ENCODE peak calls at places on chromosomes 16 and 17, in seven cellular contexts. E is HuH-7.5, X is memory B cell, P is AG04450, V is A549, T is NCI-H748 treated with DMSO at 0.1 percent for 48 hours, D is hepatocyte. U is an unnamed sample.

GRCh38 chr17:44768505-44769142 is 9.8 kb downstream of the ADAM11 start:
- DNase-seq in X (no peak), P (no peak), T (no peak), E (no peak), D (no peak), V (no peak), U (no peak)

GRCh38 chr17:37476431-37477130 is 13.1 kb upstream of the DUSP14 start:
- DNase-seq in T (no peak), V (no peak), E (no peak), X (no peak), P (no peak), D (peak; percentile 15), U (peak; percentile 71)

GRCh38 chr17:81031571-81032550 is 3.1 kb upstream of the BAIAP2 start:
- DNase-seq in X (no peak), T (no peak), P (no peak), D (no peak), E (no peak), V (no peak), U (no peak)

GRCh38 chr17:82752371-82753200 is 721 bp downstream of the TBCD start:
- DNase-seq in P (no peak), D (no peak), X (no peak), V (peak; percentile 59), E (peak; percentile 68), T (no peak), U (no peak)

GRCh38 chr17:4195306-4195705 is 52.3 kb downstream of the CYB5D2 start:
- DNase-seq in X (no peak), D (no peak), V (no peak), P (no peak), E (no peak), T (no peak), U (no peak)

GRCh38 chr17:5864910-5865657 is 205.1 kb upstream of the WSCD1 start:
- DNase-seq in E (no peak), V (no peak), P (no peak), T (no peak), X (no peak), D (no peak), U (no peak)

GRCh38 chr16:66961065-66961744 is at the start of gene CES3:
- DNase-seq in T (peak; percentile 24), V (peak; percentile 80), P (peak; percentile 20), X (peak; percentile 27), E (peak; percentile 62), D (peak; percentile 84), U (peak; percentile 10)

GRCh38 chr16:85393674-85394510 is 219.2 kb upstream of the GSE1 start:
- DNase-seq in P (no peak), E (peak; percentile 95), T (no peak), D (peak; percentile 87), V (peak; percentile 84), X (peak; percentile 77), U (no peak)

GRCh38 chr17:28970879-28971278 is 19.6 kb upstream of the PHF12 start:
- DNase-seq in D (no peak), E (no peak), X (no peak), V (no peak), T (no peak), P (no peak), U (no peak)

GRCh38 chr17:77424585-77425344 is 284.0 kb downstream of the SEC14L1 start:
- DNase-seq in V (no peak), E (no peak), D (peak; percentile 90), X (no peak), T (no peak), P (peak; percentile 90), U (peak; percentile 49)

GRCh38 chr16:56977823-56978430 is 11.4 kb upstream of the NLRC5 start:
- DNase-seq in X (no peak), T (no peak), D (no peak), E (no peak), V (no peak), P (no peak), U (no peak)

GRCh38 chr16:50195276-50195675 is 42.2 kb downstream of the TENT4B start:
- DNase-seq in V (no peak), D (no peak), T (no peak), E (no peak), P (no peak), X (no peak), U (no peak)

GRCh38 chr17:50468120-50469004 is at the start of gene CHAD:
- DNase-seq in V (no peak), P (no peak), X (no peak), E (no peak), D (no peak), T (no peak), U (no peak)

GRCh38 chr16:49338867-49339266 is 34.7 kb upstream of the C16orf78 start:
- DNase-seq in X (no peak), T (no peak), E (no peak), P (no peak), D (no peak), V (no peak), U (no peak)

GRCh38 chr17:82449136-82449882 is 1.2 kb downstream of the CYBC1 start:
- DNase-seq in T (no peak), X (peak; percentile 91), V (no peak), D (no peak), E (no peak), P (no peak), U (no peak)

GRCh38 chr16:48958681-48959080 is 323.0 kb downstream of the CBLN1 start:
- DNase-seq in V (no peak), E (no peak), X (no peak), D (no peak), P (no peak), T (no peak), U (no peak)

GRCh38 chr17:37466471-37466870 is 23.2 kb upstream of the DUSP14 start:
- DNase-seq in T (no peak), X (no peak), P (no peak), D (no peak), V (no peak), E (no peak), U (no peak)

GRCh38 chr16:84513111-84514065 is 8.9 kb upstream of the MEAK7 start:
- DNase-seq in P (peak; percentile 50), T (no peak), X (no peak), E (no peak), V (no peak), D (peak; percentile 44), U (no peak)

GRCh38 chr17:6753006-6753445 is 2.8 kb upstream of the XAF1 start:
- DNase-seq in D (peak; percentile 11), V (no peak), T (no peak), E (no peak), P (peak; percentile 20), X (no peak), U (peak; percentile 75)

GRCh38 chr16:81544261-81544660 is 99.7 kb downstream of the CMIP start:
- DNase-seq in X (no peak), E (no peak), P (no peak), V (no peak), D (no peak), T (no peak), U (no peak)

GRCh38 chr17:9473716-9474115 is 101.9 kb downstream of the STX8 start:
- DNase-seq in X (no peak), V (no peak), E (no peak), P (no peak), T (no peak), D (no peak), U (no peak)

GRCh38 chr17:78168906-78169793 is 769 bp downstream of the SYNGR2 start:
- DNase-seq in E (peak; percentile 77), T (peak; percentile 3), P (no peak), X (peak; percentile 65), D (peak; percentile 79), V (peak; percentile 96), U (no peak)

U was measured in pulmonary artery endothelial cell.